ENCODE peak calls at places on chromosomes 5 and 9, in ten cellular contexts. One of them, this sample, is unnamed.

GRCh38 chr5:161847896-161848510 is at the start of gene GABRA1:
- DNase-seq in lower lobe of right lung: no peak
- DNase-seq in H9: peak
- DNase-seq in stomach: no peak
- DNase-seq in epithelial cell of esophagus: peak
- DNase-seq in AG09309: no peak
- DNase-seq in spleen: no peak
- DNase-seq in IMR-90: no peak
- DNase-seq in dorsolateral prefrontal cortex: peak
- DNase-seq in astrocyte: no peak
- DNase-seq in this sample: peak

GRCh38 chr9:95004452-95005275 is 278.2 kb downstream of the AOPEP start:
- DNase-seq in lower lobe of right lung: peak
- DNase-seq in H9: no peak
- DNase-seq in stomach: peak
- DNase-seq in epithelial cell of esophagus: peak
- DNase-seq in AG09309: no peak
- DNase-seq in spleen: peak
- DNase-seq in IMR-90: no peak
- DNase-seq in dorsolateral prefrontal cortex: no peak
- DNase-seq in astrocyte: no peak
- DNase-seq in this sample: peak

GRCh38 chr5:72085319-72085718 is 22.0 kb upstream of the MAP1B start:
- DNase-seq in lower lobe of right lung: no peak
- DNase-seq in H9: no peak
- DNase-seq in stomach: no peak
- DNase-seq in epithelial cell of esophagus: no peak
- DNase-seq in AG09309: no peak
- DNase-seq in spleen: no peak
- DNase-seq in IMR-90: no peak
- DNase-seq in dorsolateral prefrontal cortex: no peak
- DNase-seq in astrocyte: no peak
- DNase-seq in this sample: no peak

GRCh38 chr5:171152382-171152781 is 156.7 kb upstream of the TLX3 start:
- DNase-seq in lower lobe of right lung: no peak
- DNase-seq in H9: no peak
- DNase-seq in stomach: no peak
- DNase-seq in epithelial cell of esophagus: peak
- DNase-seq in AG09309: peak
- DNase-seq in spleen: no peak
- DNase-seq in IMR-90: peak
- DNase-seq in dorsolateral prefrontal cortex: no peak
- DNase-seq in astrocyte: peak
- DNase-seq in this sample: no peak

GRCh38 chr5:69230181-69230580 is 4.5 kb upstream of the CDK7 start:
- DNase-seq in lower lobe of right lung: no peak
- DNase-seq in H9: no peak
- DNase-seq in stomach: no peak
- DNase-seq in epithelial cell of esophagus: peak
- DNase-seq in AG09309: no peak
- DNase-seq in spleen: no peak
- DNase-seq in IMR-90: no peak
- DNase-seq in dorsolateral prefrontal cortex: no peak
- DNase-seq in astrocyte: no peak
- DNase-seq in this sample: no peak

GRCh38 chr9:2093920-2094597 is 78.9 kb downstream of the SMARCA2 start:
- DNase-seq in lower lobe of right lung: peak
- DNase-seq in H9: peak
- DNase-seq in stomach: no peak
- DNase-seq in epithelial cell of esophagus: peak
- DNase-seq in AG09309: peak
- DNase-seq in spleen: no peak
- DNase-seq in IMR-90: peak
- DNase-seq in dorsolateral prefrontal cortex: no peak
- DNase-seq in astrocyte: peak
- DNase-seq in this sample: no peak

GRCh38 chr9:123251324-123251723 is 17.1 kb downstream of the STRBP start:
- DNase-seq in lower lobe of right lung: no peak
- DNase-seq in H9: no peak
- DNase-seq in stomach: no peak
- DNase-seq in epithelial cell of esophagus: no peak
- DNase-seq in AG09309: no peak
- DNase-seq in spleen: no peak
- DNase-seq in IMR-90: no peak
- DNase-seq in dorsolateral prefrontal cortex: no peak
- DNase-seq in astrocyte: no peak
- DNase-seq in this sample: no peak

GRCh38 chr9:22813520-22813919 is 366.9 kb downstream of the DMRTA1 start:
- DNase-seq in lower lobe of right lung: no peak
- DNase-seq in H9: no peak
- DNase-seq in stomach: no peak
- DNase-seq in epithelial cell of esophagus: peak
- DNase-seq in AG09309: no peak
- DNase-seq in spleen: no peak
- DNase-seq in IMR-90: peak
- DNase-seq in dorsolateral prefrontal cortex: no peak
- DNase-seq in astrocyte: peak
- DNase-seq in this sample: no peak

GRCh38 chr9:7777776-7778175 is 21.8 kb downstream of the DMAC1 start:
- DNase-seq in lower lobe of right lung: no peak
- DNase-seq in H9: no peak
- DNase-seq in stomach: no peak
- DNase-seq in epithelial cell of esophagus: peak
- DNase-seq in AG09309: no peak
- DNase-seq in spleen: no peak
- DNase-seq in IMR-90: no peak
- DNase-seq in dorsolateral prefrontal cortex: no peak
- DNase-seq in astrocyte: no peak
- DNase-seq in this sample: no peak

GRCh38 chr9:78590068-78590467 is 293.1 kb downstream of the PSAT1 start:
- DNase-seq in lower lobe of right lung: no peak
- DNase-seq in H9: no peak
- DNase-seq in stomach: no peak
- DNase-seq in epithelial cell of esophagus: no peak
- DNase-seq in AG09309: no peak
- DNase-seq in spleen: no peak
- DNase-seq in IMR-90: peak
- DNase-seq in dorsolateral prefrontal cortex: no peak
- DNase-seq in astrocyte: no peak
- DNase-seq in this sample: no peak

GRCh38 chr5:168648016-168648415 is 68.8 kb upstream of the PANK3 start:
- DNase-seq in lower lobe of right lung: no peak
- DNase-seq in H9: no peak
- DNase-seq in stomach: no peak
- DNase-seq in epithelial cell of esophagus: no peak
- DNase-seq in AG09309: no peak
- DNase-seq in spleen: no peak
- DNase-seq in IMR-90: no peak
- DNase-seq in dorsolateral prefrontal cortex: no peak
- DNase-seq in astrocyte: no peak
- DNase-seq in this sample: no peak

GRCh38 chr5:67416133-67416937 is 219.7 kb upstream of the CD180 start:
- DNase-seq in lower lobe of right lung: no peak
- DNase-seq in H9: peak
- DNase-seq in stomach: no peak
- DNase-seq in epithelial cell of esophagus: no peak
- DNase-seq in AG09309: no peak
- DNase-seq in spleen: no peak
- DNase-seq in IMR-90: no peak
- DNase-seq in dorsolateral prefrontal cortex: no peak
- DNase-seq in astrocyte: no peak
- DNase-seq in this sample: no peak

GRCh38 chr5:65084774-65085173 is 316.0 kb downstream of the CWC27 start:
- DNase-seq in lower lobe of right lung: no peak
- DNase-seq in H9: no peak
- DNase-seq in stomach: no peak
- DNase-seq in epithelial cell of esophagus: no peak
- DNase-seq in AG09309: no peak
- DNase-seq in spleen: no peak
- DNase-seq in IMR-90: no peak
- DNase-seq in dorsolateral prefrontal cortex: no peak
- DNase-seq in astrocyte: no peak
- DNase-seq in this sample: no peak

GRCh38 chr5:62575556-62575955 is 3.1 kb upstream of the LRRC70 start:
- DNase-seq in lower lobe of right lung: no peak
- DNase-seq in H9: no peak
- DNase-seq in stomach: no peak
- DNase-seq in epithelial cell of esophagus: no peak
- DNase-seq in AG09309: no peak
- DNase-seq in spleen: no peak
- DNase-seq in IMR-90: no peak
- DNase-seq in dorsolateral prefrontal cortex: no peak
- DNase-seq in astrocyte: no peak
- DNase-seq in this sample: no peak

GRCh38 chr5:74916831-74917710 is 50.9 kb upstream of the FAM169A start:
- DNase-seq in lower lobe of right lung: no peak
- DNase-seq in H9: no peak
- DNase-seq in stomach: peak
- DNase-seq in epithelial cell of esophagus: peak
- DNase-seq in AG09309: no peak
- DNase-seq in spleen: no peak
- DNase-seq in IMR-90: peak
- DNase-seq in dorsolateral prefrontal cortex: no peak
- DNase-seq in astrocyte: peak
- DNase-seq in this sample: no peak

GRCh38 chr9:36665921-36666429 is 93.3 kb downstream of the MELK start:
- DNase-seq in lower lobe of right lung: no peak
- DNase-seq in H9: no peak
- DNase-seq in stomach: no peak
- DNase-seq in epithelial cell of esophagus: peak
- DNase-seq in AG09309: no peak
- DNase-seq in spleen: no peak
- DNase-seq in IMR-90: peak
- DNase-seq in dorsolateral prefrontal cortex: no peak
- DNase-seq in astrocyte: peak
- DNase-seq in this sample: no peak

GRCh38 chr5:66238435-66238834 is 94.3 kb downstream of the SREK1 start:
- DNase-seq in lower lobe of right lung: no peak
- DNase-seq in H9: no peak
- DNase-seq in stomach: no peak
- DNase-seq in epithelial cell of esophagus: no peak
- DNase-seq in AG09309: no peak
- DNase-seq in spleen: no peak
- DNase-seq in IMR-90: no peak
- DNase-seq in dorsolateral prefrontal cortex: no peak
- DNase-seq in astrocyte: no peak
- DNase-seq in this sample: no peak
- TF ChIP-seq CTCF in lower lobe of right lung: no peak
- TF ChIP-seq CTCF in H9: no peak
- TF ChIP-seq CTCF in stomach: no peak
- TF ChIP-seq CTCF in epithelial cell of esophagus: no peak
- TF ChIP-seq CTCF in AG09309: no peak
- TF ChIP-seq CTCF in spleen: no peak
- TF ChIP-seq CTCF in IMR-90: no peak
- TF ChIP-seq CTCF in dorsolateral prefrontal cortex: no peak
- TF ChIP-seq CTCF in astrocyte: no peak
- TF ChIP-seq CTCF in this sample: no peak

GRCh38 chr5:157324237-157324636 is 58.3 kb downstream of the CYFIP2 start:
- DNase-seq in lower lobe of right lung: no peak
- DNase-seq in H9: peak
- DNase-seq in stomach: no peak
- DNase-seq in epithelial cell of esophagus: no peak
- DNase-seq in AG09309: no peak
- DNase-seq in spleen: no peak
- DNase-seq in IMR-90: no peak
- DNase-seq in dorsolateral prefrontal cortex: no peak
- DNase-seq in astrocyte: no peak
- DNase-seq in this sample: peak
- TF ChIP-seq CTCF in lower lobe of right lung: peak
- TF ChIP-seq CTCF in H9: peak
- TF ChIP-seq CTCF in stomach: no peak
- TF ChIP-seq CTCF in epithelial cell of esophagus: peak
- TF ChIP-seq CTCF in AG09309: no peak
- TF ChIP-seq CTCF in spleen: no peak
- TF ChIP-seq CTCF in IMR-90: peak
- TF ChIP-seq CTCF in dorsolateral prefrontal cortex: no peak
- TF ChIP-seq CTCF in astrocyte: peak
- TF ChIP-seq CTCF in this sample: peak

DNA sequence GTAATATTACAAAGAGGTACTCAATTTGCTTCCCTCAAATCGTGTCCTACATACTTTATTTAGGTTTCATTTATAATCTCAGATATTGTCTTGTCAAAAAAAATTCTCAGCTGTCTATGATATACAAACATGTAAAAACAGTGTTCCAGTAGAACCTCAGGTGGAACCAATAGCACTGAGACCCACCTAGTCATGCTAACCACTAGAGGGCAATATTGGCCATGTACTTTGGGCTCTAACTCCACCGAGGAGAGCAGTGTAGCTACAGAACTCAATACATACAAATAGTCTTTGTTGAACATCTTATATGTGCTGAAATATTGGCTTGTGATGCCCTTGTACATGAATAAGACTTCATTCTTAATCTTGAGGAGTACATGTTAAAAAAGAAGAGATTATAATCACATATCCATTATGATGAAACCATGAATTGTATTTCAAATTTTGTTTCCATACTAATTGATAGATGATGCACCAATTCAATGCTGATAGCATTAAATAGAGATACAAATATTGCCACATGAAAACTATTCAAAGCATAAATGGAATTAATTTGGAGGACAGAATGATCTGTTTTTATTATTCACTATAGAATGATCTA is 71.2 kb upstream of the CNTLN start:
- DNase-seq in lower lobe of right lung: no peak
- DNase-seq in H9: peak
- DNase-seq in stomach: no peak
- DNase-seq in epithelial cell of esophagus: peak
- DNase-seq in AG09309: peak
- DNase-seq in spleen: no peak
- DNase-seq in IMR-90: peak
- DNase-seq in dorsolateral prefrontal cortex: no peak
- DNase-seq in astrocyte: peak
- DNase-seq in this sample: peak
- TF ChIP-seq CTCF in lower lobe of right lung: peak
- TF ChIP-seq CTCF in H9: peak
- TF ChIP-seq CTCF in stomach: no peak
- TF ChIP-seq CTCF in epithelial cell of esophagus: peak
- TF ChIP-seq CTCF in AG09309: peak
- TF ChIP-seq CTCF in spleen: peak
- TF ChIP-seq CTCF in IMR-90: peak
- TF ChIP-seq CTCF in dorsolateral prefrontal cortex: peak
- TF ChIP-seq CTCF in astrocyte: peak
- TF ChIP-seq CTCF in this sample: peak

DNA sequence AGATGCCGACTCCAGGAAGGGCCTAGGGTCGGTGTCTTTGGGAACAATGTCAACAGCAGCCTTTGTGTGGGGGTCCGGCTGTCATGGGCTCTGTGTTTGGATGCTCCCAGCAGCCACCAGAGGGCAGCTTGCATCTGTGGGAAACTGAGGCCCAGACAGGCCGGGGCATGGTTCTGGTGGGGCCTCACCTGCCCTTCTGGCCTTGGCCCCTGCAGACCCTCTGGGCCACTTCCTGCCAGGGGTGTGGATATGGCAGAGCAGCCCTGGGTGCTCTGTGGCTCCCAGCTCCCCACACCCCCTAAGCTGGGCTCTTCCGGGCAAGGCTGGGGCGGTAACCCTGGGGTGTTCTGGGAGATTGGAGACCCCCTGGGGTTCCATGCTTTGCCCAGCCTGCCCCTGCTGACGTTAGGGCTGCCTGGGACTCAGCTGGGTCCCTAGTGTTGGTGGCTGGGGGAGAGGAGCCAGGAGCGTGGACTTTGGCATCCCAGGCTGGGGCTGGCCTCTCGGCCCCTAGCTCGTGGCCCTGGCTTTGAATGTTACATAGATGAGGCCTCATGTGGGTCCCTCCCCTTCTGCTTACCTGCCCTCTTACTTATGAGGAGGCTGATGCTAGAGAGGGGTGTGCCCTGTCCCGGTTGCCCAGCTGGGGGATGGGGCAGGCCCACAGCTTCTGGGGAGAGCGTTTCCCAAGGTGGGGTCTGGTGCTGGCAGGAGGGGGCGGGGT is 38.3 kb downstream of the RXRA start:
- DNase-seq in lower lobe of right lung: no peak
- DNase-seq in H9: no peak
- DNase-seq in stomach: no peak
- DNase-seq in epithelial cell of esophagus: no peak
- DNase-seq in AG09309: no peak
- DNase-seq in spleen: no peak
- DNase-seq in IMR-90: no peak
- DNase-seq in dorsolateral prefrontal cortex: no peak
- DNase-seq in astrocyte: no peak
- DNase-seq in this sample: no peak
- TF ChIP-seq CTCF in lower lobe of right lung: no peak
- TF ChIP-seq CTCF in H9: peak
- TF ChIP-seq CTCF in stomach: no peak
- TF ChIP-seq CTCF in epithelial cell of esophagus: no peak
- TF ChIP-seq CTCF in AG09309: peak
- TF ChIP-seq CTCF in spleen: no peak
- TF ChIP-seq CTCF in IMR-90: peak
- TF ChIP-seq CTCF in dorsolateral prefrontal cortex: peak
- TF ChIP-seq CTCF in astrocyte: no peak
- TF ChIP-seq CTCF in this sample: no peak